ENCODE peak calls at places on chromosomes 12 and 14, in ten cellular contexts. O, F, W, U, L, M, R, D, B and N are unnamed samples.

GRCh38 chr12:118290130-118290529 is 82.6 kb downstream of the TAOK3 start:
- DNase-seq in L (no peak), B (peak), W (no peak), F (no peak), M (no peak), R (peak), O (no peak), D (no peak), U (no peak), N (no peak)

GRCh38 chr14:34665785-34666425 is 36.0 kb upstream of the SNX6 start:
- DNase-seq in B (peak), F (no peak), W (no peak), R (peak), D (no peak), M (no peak), O (no peak), U (no peak), L (no peak), N (no peak)

GRCh38 chr14:95500772-95501401 is 15.6 kb downstream of the SYNE3 start:
- DNase-seq in B (peak), F (no peak), M (no peak), D (no peak), W (no peak), U (peak), L (peak), O (no peak), R (peak), N (no peak)

GRCh38 chr14:85601246-85601645 is 71.3 kb downstream of the FLRT2 start:
- DNase-seq in F (no peak), D (no peak), U (no peak), L (no peak), B (no peak), M (no peak), R (no peak), W (no peak), O (no peak), N (peak)

GRCh38 chr12:12604790-12605189 is 6.9 kb upstream of the CREBL2 start:
- DNase-seq in D (no peak), W (no peak), O (no peak), U (no peak), L (no peak), B (no peak), M (no peak), F (no peak), R (no peak), N (no peak)

GRCh38 chr14:58738876-58739275 is 101.1 kb downstream of the DACT1 start:
- DNase-seq in B (no peak), L (no peak), M (no peak), U (no peak), O (no peak), F (no peak), R (peak), D (no peak), W (no peak), N (no peak)

GRCh38 chr14:44963775-44964380 is 1.9 kb downstream of the TOGARAM1 start:
- DNase-seq in B (peak), M (no peak), F (no peak), U (no peak), R (no peak), W (no peak), D (no peak), O (no peak), L (no peak), N (peak)

GRCh38 chr12:124961055-124961454 is 27.9 kb downstream of the DHX37 start:
- DNase-seq in L (no peak), U (no peak), O (no peak), R (no peak), D (no peak), W (no peak), B (no peak), F (no peak), M (no peak), N (no peak)

GRCh38 chr14:32372154-32372553 is 43.1 kb downstream of the AKAP6 start:
- DNase-seq in D (no peak), B (peak), W (no peak), F (no peak), M (no peak), O (no peak), R (peak), L (no peak), U (no peak), N (no peak)

GRCh38 chr14:67409461-67409860 is 2.5 kb downstream of the PLEK2 start:
- DNase-seq in L (no peak), U (no peak), R (no peak), D (no peak), O (no peak), F (no peak), B (no peak), M (no peak), W (no peak), N (no peak)

GRCh38 chr14:31096255-31096654 is 70.1 kb upstream of the STRN3 start:
- DNase-seq in U (no peak), O (no peak), L (no peak), W (no peak), F (no peak), B (peak), R (peak), M (no peak), D (no peak), N (no peak)

GRCh38 chr12:100706029-100706428 is 88.5 kb upstream of the ANO4 start:
- DNase-seq in U (no peak), B (peak), M (no peak), R (peak), F (no peak), W (no peak), O (peak), L (no peak), D (no peak), N (peak)

GRCh38 chr14:104140463-104141331 is 2.3 kb downstream of the KIF26A start:
- DNase-seq in B (no peak), M (no peak), U (peak), L (peak), F (no peak), W (peak), D (peak), R (no peak), O (no peak), N (no peak)